ENCODE peak calls at places on chromosomes 6 and 20, in five cellular contexts. P, F, U, B and N are unnamed samples.

GRCh38 chr6:113076116-113076515 is 729.0 kb downstream of the RFPL4B start:
- DNase-seq in P (no peak), U (no peak), F (no peak), B (no peak), N (no peak)

GRCh38 chr6:107786709-107787588 is 37.2 kb downstream of the SCML4 start:
- DNase-seq in P (no peak), B (no peak), U (peak), F (no peak), N (no peak)

GRCh38 chr20:32454164-32455145 is 96.3 kb downstream of the ASXL1 start:
- DNase-seq in F (no peak), P (no peak), U (peak), B (no peak), N (no peak)

GRCh38 chr20:32893878-32894483 is 35.3 kb downstream of the EFCAB8 start:
- DNase-seq in P (peak), B (peak), F (no peak), U (no peak), N (no peak)

GRCh38 chr6:130787726-130788500 is 39.3 kb upstream of the SMLR1 start:
- DNase-seq in P (no peak), B (no peak), F (no peak), U (no peak), N (no peak)

GRCh38 chr20:44990425-44990824 is 24.1 kb downstream of the STK4 start:
- DNase-seq in B (no peak), U (no peak), P (peak), F (no peak), N (no peak)

GRCh38 chr6:161162722-161163121 is 111.1 kb downstream of the AGPAT4 start:
- DNase-seq in B (no peak), P (no peak), U (no peak), F (no peak), N (no peak)

GRCh38 chr6:157151029-157151428 is 172.3 kb downstream of the TMEM242 start:
- DNase-seq in F (no peak), P (peak), U (no peak), B (no peak), N (no peak)

GRCh38 chr6:142322504-142323198 is 20.8 kb downstream of the ADGRG6 start:
- DNase-seq in B (no peak), U (no peak), F (no peak), P (no peak), N (no peak)

GRCh38 chr6:37021356-37022129 is 16.1 kb downstream of the FGD2 start:
- DNase-seq in F (no peak), U (no peak), B (peak), P (peak), N (no peak)
- TF ChIP-seq CTCF in F (no peak), U (no peak), B (peak), P (peak), N (peak)

GRCh38 chr6:27667016-27667415 is 194.1 kb upstream of the ZNF184 start:
- DNase-seq in B (no peak), U (no peak), F (no peak), P (no peak), N (no peak)
- H3K4me3 ChIP-seq in B (peak), U (no peak), F (peak), P (no peak), N (no peak)

GRCh38 chr6:104184036-104184435 is 675.7 kb downstream of the HACE1 start:
- DNase-seq in F (no peak), P (no peak), B (no peak), U (no peak), N (no peak)
- TF ChIP-seq CTCF in F (no peak), P (no peak), B (no peak), U (no peak), N (no peak)

GRCh38 chr6:137001977-137002302 is 42.8 kb downstream of the IL20RA start:
- DNase-seq in U (no peak), B (no peak), F (no peak), P (no peak), N (no peak)

GRCh38 chr6:137005073-137005472 is 39.7 kb downstream of the IL20RA start:
- DNase-seq in U (no peak), B (no peak), F (no peak), P (no peak), N (no peak)

GRCh38 chr6:137002505-137002904 is 42.3 kb downstream of the IL20RA start:
- DNase-seq in F (no peak), P (no peak), U (no peak), B (no peak), N (no peak)

GRCh38 chr6:137001287-137001976 is 43.3 kb downstream of the IL20RA start:
- DNase-seq in U (no peak), F (no peak), P (no peak), B (peak), N (no peak)

GRCh38 chr6:137000825-137001224 is 43.9 kb downstream of the IL20RA start:
- DNase-seq in F (no peak), B (no peak), U (no peak), P (no peak), N (no peak)
- H3K4me3 ChIP-seq in F (no peak), B (no peak), U (no peak), P (no peak), N (no peak)

GRCh38 chr6:168052291-168052891 is 26.6 kb downstream of the FRMD1 start:
- DNase-seq in P (no peak), U (no peak), F (no peak), B (no peak), N (no peak)

GRCh38 chr6:168051648-168052047 is 27.4 kb downstream of the FRMD1 start:
- DNase-seq in B (no peak), P (no peak), U (no peak), F (no peak), N (no peak)

GRCh38 chr6:168049681-168050224 is 29.3 kb downstream of the FRMD1 start:
- DNase-seq in F (no peak), P (no peak), U (no peak), B (no peak), N (no peak)

GRCh38 chr6:168050225-168050796 is 28.7 kb downstream of the FRMD1 start:
- DNase-seq in U (no peak), P (no peak), B (no peak), F (no peak), N (no peak)

GRCh38 chr6:168050861-168051586 is 28.0 kb downstream of the FRMD1 start:
- DNase-seq in U (no peak), F (no peak), P (peak), B (peak), N (no peak)
- TF ChIP-seq CTCF in U (no peak), F (no peak), P (peak), B (peak), N (peak)

DNA sequence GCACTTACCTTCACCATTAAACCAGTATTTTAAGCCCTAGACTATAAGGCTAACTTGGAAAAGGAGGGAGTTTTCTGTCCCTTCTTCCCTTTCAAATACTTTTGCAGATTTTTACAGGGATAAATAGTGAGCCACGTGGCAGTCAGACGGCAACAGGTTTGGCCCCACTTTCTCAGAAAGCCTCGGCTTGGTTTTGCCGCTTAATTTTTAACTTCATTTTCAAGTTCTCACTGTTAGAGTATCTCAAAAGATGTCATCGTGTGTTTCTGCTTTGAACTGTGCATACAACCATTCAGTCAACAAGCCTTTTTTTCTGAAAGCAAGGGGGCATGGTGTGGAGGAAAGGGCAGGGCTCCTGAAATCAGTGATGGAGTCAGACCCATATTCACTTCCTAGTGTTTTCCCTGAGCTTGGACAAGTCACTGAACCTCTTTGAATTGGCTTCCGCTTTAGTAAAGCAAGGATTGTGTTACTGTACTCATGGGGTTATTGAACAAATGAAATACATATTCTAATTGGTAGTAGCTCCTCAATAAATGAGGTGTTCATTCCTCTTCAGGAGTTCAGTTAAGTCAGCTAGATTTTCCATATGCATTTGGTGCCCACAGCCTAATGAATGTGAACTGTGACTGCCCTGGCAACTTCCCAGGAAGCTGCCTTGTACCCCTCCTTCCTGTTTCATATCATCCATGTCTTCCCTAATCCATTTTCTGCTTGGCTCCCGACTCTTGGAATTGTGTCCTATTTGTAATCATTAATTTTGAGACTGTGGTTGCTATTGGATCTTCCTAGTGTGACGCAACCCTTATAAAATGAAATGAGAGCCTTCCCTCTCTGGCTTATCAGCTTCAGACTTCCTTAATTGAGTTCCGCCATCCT is at the start of gene SLC17A2:
- DNase-seq in P (no peak), U (no peak), F (no peak), B (no peak), N (no peak)
- H3K4me3 ChIP-seq in P (no peak), U (no peak), F (no peak), B (no peak), N (no peak)